ENCODE peak calls at places on chromosome 13, in six cellular contexts. C is brain microvascular endothelial cell, S is AG08395, M is left kidney, L is memory B cell, K is cardiac septum. Q is an unnamed sample.

GRCh38 chr13:95541308-95541707 is 11.2 kb upstream of the CLDN10 start:
- DNase-seq in S (no peak), L (no peak), M (no peak), K (no peak), C (no peak), Q (no peak)

GRCh38 chr13:35767256-35767981 is 290.9 kb upstream of the MAB21L1 start:
- DNase-seq in M (no peak), C (no peak), L (no peak), K (no peak), S (no peak), Q (no peak)

GRCh38 chr13:38566526-38566925 is 120.4 kb upstream of the FREM2 start:
- DNase-seq in K (no peak), S (no peak), C (no peak), L (no peak), M (no peak), Q (no peak)

GRCh38 chr13:40498461-40498860 is 168.0 kb downstream of the FOXO1 start:
- DNase-seq in S (no peak), M (no peak), K (no peak), C (no peak), L (no peak), Q (no peak)

GRCh38 chr13:79810018-79810417 is 329.1 kb downstream of the NDFIP2 start:
- DNase-seq in L (no peak), C (no peak), K (no peak), M (no peak), S (no peak), Q (no peak)

GRCh38 chr13:50914848-50915247 is 5.3 kb downstream of the RNASEH2B start:
- DNase-seq in M (no peak), C (peak; percentile 43), L (no peak), S (peak; percentile 21), K (no peak), Q (no peak)

GRCh38 chr13:75151081-75151643 is 330.8 kb downstream of the TBC1D4 start:
- DNase-seq in C (peak; percentile 89), S (no peak), M (no peak), K (no peak), L (no peak), Q (no peak)

GRCh38 chr13:102484329-102484728 is 82.5 kb upstream of the FGF14 start:
- DNase-seq in S (no peak), M (peak; percentile 14), K (no peak), L (no peak), C (peak; percentile 1), Q (peak; percentile 26)

GRCh38 chr13:40148742-40149141 is 493.3 kb downstream of the COG6 start:
- DNase-seq in K (no peak), S (no peak), M (no peak), C (no peak), L (no peak), Q (no peak)

GRCh38 chr13:19927117-19927734 is 31.3 kb upstream of the ZMYM2 start:
- DNase-seq in K (no peak), L (peak; percentile 4), C (no peak), M (peak; percentile 38), S (peak; percentile 18), Q (peak; percentile 63)

GRCh38 chr13:79776538-79776937 is 295.6 kb downstream of the NDFIP2 start:
- DNase-seq in C (no peak), S (no peak), L (no peak), K (no peak), M (no peak), Q (peak; percentile 15)

GRCh38 chr13:38785047-38785446 is 98.2 kb downstream of the FREM2 start:
- DNase-seq in M (peak; percentile 55), C (no peak), K (no peak), S (no peak), L (no peak), Q (no peak)